ENCODE peak calls at places on chromosomes 12 and 14, in seven cellular contexts. One of them, this sample, is unnamed.

GRCh38 chr14:100677925-100678765 is 48.5 kb upstream of the DLK1 start:
- DNase-seq in K562: peak
- DNase-seq in stomach: peak
- DNase-seq in Panc1: no peak
- DNase-seq in suprapubic skin: no peak
- DNase-seq in vagina: no peak
- DNase-seq in GM23338: no peak
- DNase-seq in this sample: no peak

GRCh38 chr12:14885718-14886201 is at the start of gene MGP:
- DNase-seq in stomach: no peak
- DNase-seq in GM23338: no peak
- DNase-seq in vagina: no peak
- DNase-seq in Panc1: no peak
- DNase-seq in suprapubic skin: peak
- DNase-seq in K562: no peak
- DNase-seq in this sample: peak

GRCh38 chr12:86697916-86698315 is 441.7 kb upstream of the MGAT4C start:
- DNase-seq in K562: no peak
- DNase-seq in GM23338: no peak
- DNase-seq in suprapubic skin: no peak
- DNase-seq in stomach: no peak
- DNase-seq in vagina: no peak
- DNase-seq in Panc1: no peak
- DNase-seq in this sample: no peak

GRCh38 chr14:87492556-87492955 is 500.4 kb downstream of the GALC start:
- DNase-seq in GM23338: no peak
- DNase-seq in vagina: no peak
- DNase-seq in stomach: no peak
- DNase-seq in K562: no peak
- DNase-seq in suprapubic skin: no peak
- DNase-seq in Panc1: no peak
- DNase-seq in this sample: no peak

GRCh38 chr14:22557846-22558220 is 31.2 kb downstream of the DAD1 start:
- DNase-seq in GM23338: no peak
- DNase-seq in suprapubic skin: no peak
- DNase-seq in stomach: no peak
- DNase-seq in K562: no peak
- DNase-seq in vagina: no peak
- DNase-seq in Panc1: no peak
- DNase-seq in this sample: no peak

GRCh38 chr12:53187145-53187899 is 6.6 kb upstream of the CSAD start:
- DNase-seq in Panc1: no peak
- DNase-seq in K562: no peak
- DNase-seq in stomach: no peak
- DNase-seq in GM23338: no peak
- DNase-seq in vagina: no peak
- DNase-seq in suprapubic skin: no peak
- DNase-seq in this sample: no peak

GRCh38 chr12:66269757-66270383 is 32.4 kb upstream of the HELB start:
- DNase-seq in stomach: no peak
- DNase-seq in vagina: no peak
- DNase-seq in Panc1: peak
- DNase-seq in K562: peak
- DNase-seq in suprapubic skin: no peak
- DNase-seq in GM23338: peak
- DNase-seq in this sample: no peak

GRCh38 chr12:113980537-113981337 is 14.6 kb upstream of the RBM19 start:
- DNase-seq in suprapubic skin: no peak
- DNase-seq in vagina: no peak
- DNase-seq in K562: peak
- DNase-seq in GM23338: peak
- DNase-seq in Panc1: peak
- DNase-seq in stomach: no peak
- DNase-seq in this sample: peak

GRCh38 chr14:33964599-33965317 is 13.9 kb upstream of the EGLN3 start:
- DNase-seq in stomach: no peak
- DNase-seq in K562: peak
- DNase-seq in GM23338: no peak
- DNase-seq in Panc1: no peak
- DNase-seq in suprapubic skin: no peak
- DNase-seq in vagina: no peak
- DNase-seq in this sample: no peak

GRCh38 chr12:121277367-121277744 is 19.2 kb downstream of the CAMKK2 start:
- DNase-seq in suprapubic skin: no peak
- DNase-seq in vagina: no peak
- DNase-seq in K562: no peak
- DNase-seq in GM23338: no peak
- DNase-seq in stomach: no peak
- DNase-seq in Panc1: no peak
- DNase-seq in this sample: no peak

GRCh38 chr14:59566725-59567124 is 9.9 kb downstream of the CCDC175 start:
- DNase-seq in GM23338: no peak
- DNase-seq in K562: no peak
- DNase-seq in Panc1: no peak
- DNase-seq in stomach: no peak
- DNase-seq in suprapubic skin: no peak
- DNase-seq in vagina: no peak
- DNase-seq in this sample: no peak

GRCh38 chr14:103846569-103847438 is 571 bp downstream of the PPP1R13B start:
- DNase-seq in Panc1: no peak
- DNase-seq in K562: no peak
- DNase-seq in stomach: peak
- DNase-seq in GM23338: peak
- DNase-seq in vagina: no peak
- DNase-seq in suprapubic skin: peak
- DNase-seq in this sample: no peak

GRCh38 chr12:130686511-130686981 is 29.6 kb downstream of the RIMBP2 start:
- DNase-seq in vagina: no peak
- DNase-seq in Panc1: no peak
- DNase-seq in GM23338: no peak
- DNase-seq in stomach: no peak
- DNase-seq in suprapubic skin: no peak
- DNase-seq in K562: no peak
- DNase-seq in this sample: peak

GRCh38 chr14:37172024-37172869 is at the start of gene SLC25A21:
- DNase-seq in GM23338: peak
- DNase-seq in vagina: no peak
- DNase-seq in Panc1: peak
- DNase-seq in stomach: peak
- DNase-seq in K562: peak
- DNase-seq in suprapubic skin: peak
- DNase-seq in this sample: peak

GRCh38 chr14:73245401-73246325 is 8.4 kb downstream of the PAPLN start:
- DNase-seq in GM23338: peak
- DNase-seq in suprapubic skin: no peak
- DNase-seq in K562: peak
- DNase-seq in vagina: no peak
- DNase-seq in Panc1: no peak
- DNase-seq in stomach: peak
- DNase-seq in this sample: no peak

GRCh38 chr12:50598321-50598862 is 93.6 kb downstream of the DIP2B start:
- DNase-seq in Panc1: no peak
- DNase-seq in vagina: no peak
- DNase-seq in K562: no peak
- DNase-seq in suprapubic skin: no peak
- DNase-seq in stomach: no peak
- DNase-seq in GM23338: no peak
- DNase-seq in this sample: no peak

GRCh38 chr12:75489613-75490210 is 9.2 kb downstream of the GLIPR1 start:
- DNase-seq in K562: no peak
- DNase-seq in vagina: no peak
- DNase-seq in Panc1: no peak
- DNase-seq in suprapubic skin: no peak
- DNase-seq in GM23338: peak
- DNase-seq in stomach: no peak
- DNase-seq in this sample: no peak

GRCh38 chr14:82720931-82721330 is 1187.3 kb upstream of the SEL1L start:
- DNase-seq in suprapubic skin: no peak
- DNase-seq in Panc1: no peak
- DNase-seq in GM23338: peak
- DNase-seq in stomach: no peak
- DNase-seq in K562: no peak
- DNase-seq in vagina: no peak
- DNase-seq in this sample: peak

DNA sequence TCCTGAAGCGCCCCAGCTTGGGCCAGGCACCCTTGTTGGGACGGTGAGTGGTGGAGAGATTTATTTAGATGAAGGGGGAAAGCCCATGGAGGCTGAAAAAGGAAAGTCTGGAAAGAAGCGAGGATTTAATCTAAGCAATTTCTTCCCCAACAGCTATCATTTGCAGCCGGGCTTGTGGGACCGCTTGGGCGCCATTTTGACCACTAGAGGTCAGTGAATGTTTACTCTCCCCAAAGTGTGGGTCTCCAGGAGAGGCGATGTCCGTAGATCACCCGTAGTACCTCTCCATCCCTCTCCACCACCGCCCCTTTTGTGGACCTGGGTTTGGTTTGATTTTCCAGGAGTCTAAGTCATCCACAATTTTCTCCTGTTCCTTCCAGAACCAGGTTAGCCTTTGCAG is 91.2 kb upstream of the PARP11 start:
- DNase-seq in suprapubic skin: no peak
- DNase-seq in Panc1: peak
- DNase-seq in GM23338: peak
- DNase-seq in vagina: no peak
- DNase-seq in stomach: no peak
- DNase-seq in K562: peak
- DNase-seq in this sample: no peak
- TF ChIP-seq CTCF in suprapubic skin: no peak
- TF ChIP-seq CTCF in Panc1: peak
- TF ChIP-seq CTCF in GM23338: peak
- TF ChIP-seq CTCF in vagina: no peak
- TF ChIP-seq CTCF in stomach: no peak
- TF ChIP-seq CTCF in K562: peak
- TF ChIP-seq CTCF in this sample: no peak

GRCh38 chr12:108756421-108756820 is 25.1 kb upstream of the CORO1C start:
- DNase-seq in Panc1: no peak
- DNase-seq in suprapubic skin: no peak
- DNase-seq in GM23338: no peak
- DNase-seq in K562: no peak
- DNase-seq in stomach: no peak
- DNase-seq in vagina: no peak
- DNase-seq in this sample: no peak

GRCh38 chr12:108755481-108755880 is 24.2 kb upstream of the CORO1C start:
- DNase-seq in vagina: no peak
- DNase-seq in GM23338: no peak
- DNase-seq in suprapubic skin: no peak
- DNase-seq in Panc1: no peak
- DNase-seq in K562: no peak
- DNase-seq in stomach: no peak
- DNase-seq in this sample: no peak

GRCh38 chr12:108753969-108754368 is 22.7 kb upstream of the CORO1C start:
- DNase-seq in Panc1: no peak
- DNase-seq in vagina: no peak
- DNase-seq in GM23338: no peak
- DNase-seq in suprapubic skin: peak
- DNase-seq in stomach: no peak
- DNase-seq in K562: no peak
- DNase-seq in this sample: no peak

GRCh38 chr12:108750471-108751402 is 19.4 kb upstream of the CORO1C start:
- DNase-seq in GM23338: no peak
- DNase-seq in Panc1: no peak
- DNase-seq in vagina: no peak
- DNase-seq in suprapubic skin: no peak
- DNase-seq in K562: no peak
- DNase-seq in stomach: no peak
- DNase-seq in this sample: no peak

GRCh38 chr12:108752387-108752786 is 21.1 kb upstream of the CORO1C start:
- DNase-seq in vagina: no peak
- DNase-seq in K562: no peak
- DNase-seq in GM23338: no peak
- DNase-seq in Panc1: no peak
- DNase-seq in stomach: no peak
- DNase-seq in suprapubic skin: peak
- DNase-seq in this sample: no peak
- TF ChIP-seq POLR2AphosphoS5 in vagina: no peak
- TF ChIP-seq POLR2AphosphoS5 in K562: no peak
- TF ChIP-seq POLR2AphosphoS5 in GM23338: no peak
- TF ChIP-seq POLR2AphosphoS5 in Panc1: no peak
- TF ChIP-seq POLR2AphosphoS5 in stomach: peak
- TF ChIP-seq POLR2AphosphoS5 in suprapubic skin: no peak
- TF ChIP-seq POLR2AphosphoS5 in this sample: no peak

GRCh38 chr14:66708262-66708661 is 200.3 kb downstream of the GPHN start:
- DNase-seq in suprapubic skin: no peak
- DNase-seq in K562: no peak
- DNase-seq in Panc1: no peak
- DNase-seq in GM23338: no peak
- DNase-seq in stomach: no peak
- DNase-seq in vagina: no peak
- DNase-seq in this sample: no peak
- TF ChIP-seq CTCF in suprapubic skin: no peak
- TF ChIP-seq CTCF in K562: no peak
- TF ChIP-seq CTCF in Panc1: no peak
- TF ChIP-seq CTCF in GM23338: no peak
- TF ChIP-seq CTCF in stomach: no peak
- TF ChIP-seq CTCF in vagina: no peak
- TF ChIP-seq CTCF in this sample: no peak

GRCh38 chr12:118526255-118527095 is 150.1 kb downstream of the SUDS3 start:
- DNase-seq in suprapubic skin: no peak
- DNase-seq in vagina: no peak
- DNase-seq in GM23338: no peak
- DNase-seq in K562: no peak
- DNase-seq in stomach: no peak
- DNase-seq in Panc1: no peak
- DNase-seq in this sample: no peak
- TF ChIP-seq POLR2AphosphoS5 in suprapubic skin: no peak
- TF ChIP-seq POLR2AphosphoS5 in vagina: no peak
- TF ChIP-seq POLR2AphosphoS5 in GM23338: no peak
- TF ChIP-seq POLR2AphosphoS5 in K562: no peak
- TF ChIP-seq POLR2AphosphoS5 in stomach: no peak
- TF ChIP-seq POLR2AphosphoS5 in Panc1: no peak
- TF ChIP-seq POLR2AphosphoS5 in this sample: no peak

This sample was measured in prostate gland.